ENCODE peak calls at places on chromosomes 3 and 15, in four cellular contexts. W, E, Y and J are unnamed samples. For H3K27me3, the result is how much of the 10 kb centered on the place peaks cover.

GRCh38 chr15:49815937-49816336 is 195.1 kb downstream of the DTWD1 start:
- DNase-seq in Y (no peak), W (no peak), E (peak), J (no peak)

GRCh38 chr3:102471491-102471890 is 36.7 kb downstream of the ZPLD1 start:
- DNase-seq in W (no peak), Y (peak), E (no peak), J (no peak)

GRCh38 chr3:12444582-12445468 is 39.5 kb upstream of the TSEN2 start:
- DNase-seq in Y (peak), W (no peak), E (no peak), J (no peak)

GRCh38 chr3:105828703-105829102 is 40.1 kb downstream of the CBLB start:
- DNase-seq in W (no peak), E (no peak), Y (no peak), J (no peak)

GRCh38 chr3:138195491-138195890 is 8.4 kb downstream of the ARMC8 start:
- DNase-seq in W (no peak), E (no peak), Y (no peak), J (no peak)

GRCh38 chr15:74417230-74417629 is 16.5 kb downstream of the SEMA7A start:
- DNase-seq in E (no peak), Y (no peak), W (no peak), J (no peak)

GRCh38 chr15:86247249-86247955 is 167.7 kb downstream of the AGBL1 start:
- DNase-seq in Y (no peak), W (no peak), E (no peak), J (no peak)

GRCh38 chr3:119870512-119870911 is 88.6 kb downstream of the NR1I2 start:
- DNase-seq in Y (no peak), W (no peak), E (no peak), J (no peak)

GRCh38 chr3:17985658-17986392 is 243.4 kb upstream of the TBC1D5 start:
- DNase-seq in E (no peak), W (no peak), Y (no peak), J (no peak)

GRCh38 chr3:156174229-156174847 is 54.0 kb downstream of the KCNAB1 start:
- DNase-seq in W (no peak), Y (peak), E (no peak), J (no peak)

GRCh38 chr3:105527949-105528348 is 161.2 kb downstream of the ALCAM start:
- DNase-seq in W (no peak), Y (peak), E (no peak), J (no peak)

GRCh38 chr15:97316362-97316761 is 644.1 kb upstream of the ARRDC4 start:
- DNase-seq in Y (no peak), E (no peak), W (no peak), J (no peak)

GRCh38 chr15:92613841-92614240 is 41.7 kb downstream of the FAM174B start:
- DNase-seq in Y (no peak), W (no peak), E (no peak), J (no peak)

GRCh38 chr3:57951106-57951882 is 56.9 kb upstream of the FLNB start:
- DNase-seq in E (peak), Y (peak), W (no peak), J (no peak)

GRCh38 chr3:141255864-141256263 is 24.2 kb downstream of the PXYLP1 start:
- DNase-seq in W (peak), Y (no peak), E (no peak), J (no peak)

GRCh38 chr3:188993140-188993539 is 178.6 kb upstream of the TPRG1 start:
- DNase-seq in E (no peak), Y (peak), W (no peak), J (no peak)

GRCh38 chr15:67472957-67473356 is 48.0 kb upstream of the C15orf61 start:
- DNase-seq in E (no peak), W (no peak), Y (peak), J (no peak)

GRCh38 chr3:64681015-64681414 is 6.8 kb downstream of the ADAMTS9 start:
- DNase-seq in E (no peak), W (no peak), Y (no peak), J (no peak)

GRCh38 chr3:184361532-184361931 is at the start of the genes CLCN2 and POLR2H:
- DNase-seq in E (no peak), Y (no peak), W (peak), J (peak)

GRCh38 chr3:129890125-129890524 is 3.4 kb downstream of the TMCC1 start:
- DNase-seq in Y (no peak), E (no peak), W (no peak), J (no peak)

GRCh38 chr3:11288021-11288491 is 15.9 kb downstream of the ATG7 start:
- DNase-seq in Y (peak), W (no peak), E (no peak), J (no peak)

GRCh38 chr3:114645392-114645791 is 351.6 kb downstream of the TIGIT start:
- DNase-seq in W (no peak), E (no peak), Y (no peak), J (no peak)

GRCh38 chr3:104873331-104873730 is 493.4 kb upstream of the ALCAM start:
- DNase-seq in Y (no peak), E (no peak), W (no peak), J (no peak)

GRCh38 chr15:81235781-81236507 is 39.3 kb downstream of the IL16 start:
- DNase-seq in Y (peak), E (no peak), W (no peak), J (no peak)

DNA sequence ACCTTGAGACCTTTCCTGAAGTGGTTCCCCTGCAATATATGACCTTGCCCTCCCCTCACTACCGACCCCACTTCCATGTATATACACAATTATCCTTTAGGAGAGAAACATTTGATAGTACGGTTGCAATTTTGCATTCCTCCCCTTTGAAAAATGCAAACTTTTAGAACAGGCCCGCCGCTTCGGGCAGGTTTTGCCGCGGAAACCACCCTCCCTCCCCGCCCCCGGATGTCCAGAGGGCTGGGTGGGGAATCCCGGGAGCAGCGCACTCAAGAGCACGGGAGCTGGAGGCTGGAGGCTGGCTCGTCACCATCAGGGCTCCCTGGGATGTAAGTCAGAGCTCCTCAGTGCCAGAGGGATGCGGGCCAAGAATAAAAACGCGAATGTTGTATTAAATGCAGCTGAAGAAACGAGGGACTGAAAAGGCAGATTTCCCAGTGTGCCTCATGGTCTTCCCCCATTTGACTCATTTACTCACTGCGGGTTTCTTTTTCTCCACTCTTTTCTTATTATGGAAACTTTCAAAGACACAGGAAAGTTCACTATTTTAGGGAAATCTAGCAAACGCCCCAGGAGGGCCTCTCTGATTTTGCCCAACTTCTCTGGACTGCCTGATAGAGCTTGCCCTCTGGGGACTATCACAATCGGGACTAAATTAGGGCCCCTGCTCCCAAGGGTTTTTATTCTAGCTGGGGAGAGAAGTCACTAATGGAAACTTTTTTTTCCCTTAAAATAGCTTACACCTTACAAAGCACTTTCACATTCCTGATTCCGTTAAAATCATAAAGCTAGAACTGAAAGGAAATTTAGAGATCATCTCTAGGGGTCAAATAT is 2.9 kb upstream of the USP3 start:
- DNase-seq in W (peak), Y (peak), E (peak), J (peak)
- H3K27me3 ChIP-seq in W (under half), Y (under half), E (under half), J (under half)

GRCh38 chr15:38617831-38618230 is 53.2 kb upstream of the RASGRP1 start:
- DNase-seq in E (no peak), Y (no peak), W (no peak), J (no peak)
- H3K27me3 ChIP-seq in E (under half), Y (under half), W (under half), J (under half)

DNA sequence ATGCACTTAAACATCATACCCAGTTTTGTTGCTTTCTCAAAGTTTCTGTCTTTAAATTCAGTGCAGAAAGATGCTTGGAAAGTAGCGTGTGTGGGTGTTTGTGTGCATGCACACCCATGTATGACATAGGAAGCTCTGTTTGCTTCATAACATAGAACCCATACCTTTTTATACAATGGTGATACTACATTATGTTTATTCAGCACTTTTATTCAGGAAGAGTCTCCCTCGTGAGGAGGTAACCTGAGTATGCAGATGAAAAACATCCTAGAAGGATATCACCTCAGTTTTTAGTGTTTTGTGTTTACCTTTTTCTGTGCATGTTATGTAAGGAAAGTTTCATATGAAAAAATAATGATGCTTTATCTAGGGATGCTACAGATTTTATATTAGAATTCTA is 111.2 kb downstream of the SST start:
- DNase-seq in Y (no peak), W (no peak), E (no peak), J (no peak)
- H3K27me3 ChIP-seq in Y (under half), W (under half), E (under half), J (under half)

DNA sequence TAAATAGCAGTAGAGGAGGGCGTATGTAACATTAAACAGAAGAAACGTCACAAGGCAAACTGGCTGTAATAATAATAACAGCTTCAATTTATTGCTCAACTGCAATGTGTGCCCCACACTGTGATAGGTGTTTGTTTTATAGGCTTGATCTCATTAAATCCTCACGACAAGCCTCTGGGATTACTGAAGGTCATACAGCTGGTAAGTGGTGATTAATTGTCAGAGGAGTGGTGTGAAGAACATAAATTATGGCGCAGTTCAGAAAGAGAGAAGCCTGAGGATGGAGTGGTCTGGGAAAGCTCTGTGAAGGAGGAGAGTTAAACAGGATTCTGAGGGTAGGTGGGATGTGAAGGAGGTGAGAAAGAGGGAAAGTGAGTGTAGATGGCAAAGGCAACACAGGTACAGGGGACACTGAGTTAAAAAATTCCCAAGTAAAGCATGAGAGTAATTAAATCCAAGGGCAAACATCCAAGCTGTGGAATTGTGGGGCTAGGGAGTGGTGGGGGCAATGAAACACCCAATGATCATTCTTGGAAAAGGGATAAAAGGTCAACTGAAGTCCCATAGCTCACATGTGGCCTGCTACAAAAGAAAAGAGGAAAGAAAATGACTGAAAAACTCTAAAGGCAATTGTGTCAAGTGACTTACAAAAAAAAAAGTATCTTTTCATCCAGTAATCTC is 16.5 kb upstream of the GLCE start:
- DNase-seq in W (no peak), Y (no peak), E (no peak), J (no peak)
- H3K27me3 ChIP-seq in W (under half), Y (under half), E (under half), J (under half)

GRCh38 chr3:133693821-133694220 is 32.1 kb upstream of the TOPBP1 start:
- DNase-seq in W (no peak), Y (no peak), E (no peak), J (no peak)

GRCh38 chr3:133697960-133698359 is 36.2 kb upstream of the TOPBP1 start:
- DNase-seq in W (no peak), E (no peak), Y (no peak), J (no peak)

GRCh38 chr3:133691410-133692107 is 29.8 kb upstream of the TOPBP1 start:
- DNase-seq in E (no peak), Y (peak), W (no peak), J (no peak)

GRCh38 chr3:133695772-133696171 is 34.0 kb upstream of the TOPBP1 start:
- DNase-seq in Y (no peak), E (no peak), W (no peak), J (no peak)

GRCh38 chr3:133694288-133695268 is 32.8 kb upstream of the TOPBP1 start:
- DNase-seq in Y (no peak), E (no peak), W (no peak), J (no peak)
- H3K27me3 ChIP-seq in Y (under half), E (under half), W (under half), J (under half)

GRCh38 chr3:150899141-150899540 is 6.1 kb downstream of the MINDY4B start:
- DNase-seq in W (no peak), E (no peak), Y (no peak), J (no peak)

GRCh38 chr3:150901793-150902192 is 3.4 kb downstream of the MINDY4B start:
- DNase-seq in Y (no peak), E (no peak), W (no peak), J (no peak)

DNA sequence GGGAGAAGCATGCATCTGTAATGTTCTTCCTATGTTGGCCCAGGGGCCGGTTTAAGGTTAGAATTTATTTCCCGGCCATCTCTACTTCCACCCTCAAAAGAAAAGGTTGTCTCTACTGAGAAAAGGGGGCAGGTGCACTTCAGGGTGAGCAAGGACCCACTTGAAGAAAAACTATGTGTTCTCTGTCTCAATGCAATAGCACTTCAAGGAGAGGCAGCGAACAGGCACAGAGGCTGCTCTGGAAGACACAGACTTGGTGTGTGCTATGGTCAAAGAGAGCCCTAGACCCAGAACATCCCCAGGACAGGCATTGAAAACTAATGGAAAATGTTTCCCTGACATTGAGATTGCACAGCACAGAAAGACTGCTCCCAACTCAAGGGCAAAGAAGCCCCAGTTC is 7.6 kb downstream of the MINDY4B start:
- DNase-seq in Y (no peak), W (no peak), E (no peak), J (no peak)
- H3K27me3 ChIP-seq in Y (under half), W (under half), E (under half), J (under half)

GRCh38 chr3:1632128-1632527 is 466.5 kb upstream of the CNTN4 start:
- DNase-seq in E (no peak), W (no peak), Y (no peak), J (no peak)
- H3K27me3 ChIP-seq in E (under half), W (under half), Y (under half), J (under half)